ENCODE peak calls at places on chromosomes 12 and 14, in six cellular contexts. T, B, R, I, V and H are unnamed samples.

GRCh38 chr14:53432378-53432802 is 279.3 kb upstream of the DDHD1 start:
- DNase-seq in B (no peak), I (peak), V (peak), T (peak), R (peak), H (no peak)

GRCh38 chr12:16685107-16685506 is 79.1 kb upstream of the LMO3 start:
- DNase-seq in I (no peak), T (no peak), B (no peak), V (no peak), R (peak), H (no peak)

GRCh38 chr14:81246561-81247270 is 26.0 kb upstream of the GTF2A1 start:
- DNase-seq in R (no peak), T (no peak), B (no peak), I (no peak), V (no peak), H (no peak)

GRCh38 chr14:78170203-78170602 is at the start of gene NRXN3:
- DNase-seq in I (no peak), B (no peak), R (no peak), T (no peak), V (no peak), H (no peak)

GRCh38 chr14:45698462-45699134 is 445.6 kb upstream of the MIS18BP1 start:
- DNase-seq in T (no peak), I (no peak), R (no peak), B (no peak), V (no peak), H (no peak)

GRCh38 chr14:76320975-76321374 is 55.0 kb upstream of the ESRRB start:
- DNase-seq in B (no peak), T (no peak), R (no peak), V (no peak), I (no peak), H (no peak)

GRCh38 chr14:58299665-58300202 is 1.4 kb downstream of the ARID4A start:
- DNase-seq in V (no peak), I (no peak), T (no peak), R (no peak), B (no peak), H (no peak)

GRCh38 chr12:18723752-18724151 is 14.1 kb downstream of the PLCZ1 start:
- DNase-seq in I (peak), V (peak), B (no peak), T (no peak), R (peak), H (peak)

GRCh38 chr12:106131671-106132070 is 7.1 kb downstream of the NUAK1 start:
- DNase-seq in T (no peak), B (no peak), R (peak), I (peak), V (no peak), H (no peak)

GRCh38 chr12:83823386-83824045 is 1089.1 kb downstream of the SLC6A15 start:
- DNase-seq in T (no peak), I (no peak), V (no peak), B (no peak), R (no peak), H (no peak)

GRCh38 chr12:91250273-91250672 is 67.7 kb upstream of the DCN start:
- DNase-seq in T (no peak), V (no peak), B (no peak), I (peak), R (peak), H (no peak)

GRCh38 chr12:538731-539539 is 79.2 kb downstream of the B4GALNT3 start:
- DNase-seq in R (peak), I (peak), T (peak), V (no peak), B (peak), H (no peak)

GRCh38 chr14:68368850-68369249 is 424.0 kb downstream of the ZFP36L1 start:
- DNase-seq in B (no peak), T (no peak), V (no peak), I (no peak), R (no peak), H (no peak)

DNA sequence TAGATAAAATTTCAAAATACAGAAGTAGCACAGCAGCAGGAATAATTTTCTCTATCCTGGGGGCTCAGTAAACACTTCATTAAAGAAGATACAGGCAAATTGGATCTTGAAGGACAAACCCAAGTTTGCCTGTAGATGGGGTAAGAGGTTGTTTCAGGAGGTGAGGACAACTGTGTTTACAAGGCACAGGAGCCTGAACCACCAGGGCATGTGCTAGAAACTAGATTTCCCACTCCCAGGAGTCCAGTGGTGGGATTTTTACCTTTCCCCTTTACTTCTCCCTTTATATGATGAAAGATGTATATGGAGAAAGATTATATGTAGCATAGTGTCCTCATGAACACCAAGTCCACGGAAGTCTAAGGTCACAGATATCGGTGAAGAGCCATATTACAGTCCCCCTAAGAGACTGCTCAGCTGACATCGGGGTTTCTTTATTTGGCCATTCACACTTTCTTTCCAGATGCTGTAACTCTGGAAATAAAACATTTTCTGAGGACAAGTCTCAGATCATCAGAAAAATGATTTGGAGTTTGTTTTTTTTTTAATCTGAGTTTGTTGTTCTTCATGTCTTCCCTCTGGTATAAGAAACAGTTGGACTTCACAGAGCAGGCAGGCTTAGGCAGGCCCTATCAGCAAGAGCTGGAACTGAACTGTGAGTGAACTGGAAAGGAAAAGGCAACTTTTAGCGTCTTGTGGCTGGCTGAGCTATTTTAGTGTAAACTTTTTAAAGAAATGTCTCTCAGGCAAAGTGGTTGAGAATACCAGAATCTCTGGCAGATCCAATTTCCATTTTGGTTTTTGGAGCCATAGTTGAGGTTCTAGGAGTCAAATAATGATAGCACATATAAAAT is 8.0 kb upstream of the EVL start:
- DNase-seq in T (no peak), B (no peak), I (no peak), V (peak), R (peak), H (no peak)
- TF ChIP-seq CTCF in T (peak), B (peak), I (no peak), V (peak), R (peak), H (peak)

DNA sequence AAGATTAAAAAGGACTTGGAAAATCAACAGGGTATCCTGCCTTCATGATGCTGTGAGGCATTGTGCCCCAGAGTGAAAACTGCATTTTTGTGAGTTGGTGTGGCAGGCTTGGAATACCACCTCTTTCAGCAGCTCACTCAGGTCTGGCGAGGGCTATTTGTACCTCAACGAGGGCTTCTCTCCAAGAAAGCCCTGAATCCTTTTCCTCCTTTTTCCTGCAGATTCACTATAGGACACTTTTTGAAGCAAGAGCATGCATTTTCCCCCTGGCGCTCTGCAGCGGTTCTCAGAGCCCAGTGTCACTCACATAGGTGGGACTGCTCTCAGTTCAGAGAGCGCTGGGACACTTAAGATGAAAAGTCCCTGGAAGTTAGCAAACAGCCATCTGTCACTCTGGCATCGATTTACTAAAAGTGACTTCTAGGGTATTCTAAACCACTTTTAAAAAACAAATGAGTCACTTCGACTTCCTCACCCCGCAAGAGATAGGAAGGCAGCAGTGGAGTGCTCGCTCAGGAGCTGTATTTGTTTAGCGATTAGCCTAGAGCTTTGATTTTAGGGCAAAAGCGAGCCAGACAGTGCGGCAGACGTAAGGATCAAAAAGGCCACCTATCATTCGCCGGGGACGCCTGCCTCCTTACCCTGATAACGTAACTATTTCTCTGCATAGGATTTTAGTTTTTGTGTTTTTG is 782 bp upstream of the LGR5 start:
- DNase-seq in T (no peak), I (peak), B (no peak), R (no peak), V (no peak), H (no peak)
- H3K4me3 ChIP-seq in T (peak), I (peak), B (no peak), R (no peak), V (peak), H (peak)

GRCh38 chr12:100529951-100530350 is 43.5 kb upstream of the GAS2L3 start:
- DNase-seq in V (no peak), T (no peak), I (no peak), B (no peak), R (no peak), H (no peak)
- TF ChIP-seq CTCF in V (no peak), T (no peak), I (no peak), B (no peak), R (no peak), H (no peak)

GRCh38 chr12:98646165-98646764 is 1.2 kb downstream of the APAF1 start:
- DNase-seq in V (no peak), R (peak), B (no peak), T (no peak), I (no peak), H (no peak)
- H3K4me3 ChIP-seq in V (peak), R (peak), B (no peak), T (peak), I (peak), H (peak)

DNA sequence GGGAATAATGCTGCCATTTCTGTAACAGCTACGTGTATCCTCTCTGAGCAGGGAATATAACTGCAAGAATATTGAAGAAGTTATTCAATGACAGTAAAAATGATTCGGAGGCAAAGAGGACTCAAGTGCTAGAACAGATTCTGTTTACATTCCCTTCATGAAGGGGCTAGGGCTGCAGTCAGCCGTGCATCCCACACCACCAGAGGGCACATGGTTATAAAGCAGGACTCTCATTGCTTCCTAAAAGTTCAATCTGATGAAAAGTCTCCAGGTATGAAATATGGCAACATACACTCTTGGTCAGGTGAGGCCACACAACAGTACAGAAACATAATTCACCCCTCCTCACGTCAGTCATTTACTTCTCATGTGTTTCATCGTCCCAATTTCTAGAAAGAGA is 34.0 kb downstream of the TCHP start:
- DNase-seq in V (peak), R (peak), B (no peak), I (no peak), T (no peak), H (no peak)
- TF ChIP-seq CTCF in V (peak), R (peak), B (no peak), I (peak), T (peak), H (peak)

DNA sequence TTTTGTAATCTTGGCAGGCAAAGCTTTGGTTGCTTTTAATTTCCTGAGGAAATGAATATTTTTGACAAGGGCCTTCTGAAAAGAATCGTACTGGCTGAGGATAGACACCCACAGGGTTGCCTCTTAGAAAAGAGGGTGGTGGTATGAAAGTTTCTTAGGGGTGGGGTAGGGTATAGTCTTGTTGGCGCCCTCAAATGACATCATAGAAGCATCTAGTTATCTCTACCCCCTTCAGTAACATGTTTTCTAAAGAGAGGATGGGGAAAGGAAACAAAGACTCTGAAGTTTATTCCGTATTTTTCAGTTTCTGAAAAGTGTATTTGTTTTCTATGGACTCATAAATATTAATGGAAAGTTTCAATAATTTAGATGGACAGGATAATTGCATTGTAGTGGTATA is 13.7 kb downstream of the PRKCH start:
- DNase-seq in B (no peak), V (no peak), T (no peak), R (no peak), I (no peak), H (no peak)
- H3K4me3 ChIP-seq in B (no peak), V (no peak), T (no peak), R (no peak), I (no peak), H (no peak)

GRCh38 chr12:66273147-66273546 is 29.1 kb upstream of the HELB start:
- DNase-seq in T (no peak), B (no peak), R (no peak), V (no peak), I (no peak), H (no peak)
- TF ChIP-seq CTCF in T (no peak), B (no peak), R (no peak), V (no peak), I (no peak), H (no peak)